ENCODE peak calls at places on chromosome 14, in seven cellular contexts. G is transverse colon; Z is iris pigment epithelial cell; S is nucleus accumbens; B is stimulated activated CD4-positive, alpha-beta T cell treated with anti-CD3 and anti-CD28 coated beads, TNF-alpha, amount 100 ng/mL, for 48 hours; R is NAMALWA; P is stimulated activated naive CD4-positive, alpha-beta T cell treated with Interleukin-2 at 50 U/mL for 16 hours. O is an unnamed sample.

GRCh38 chr14:103169954-103170353 is 46.7 kb downstream of the TNFAIP2 start:
- DNase-seq in G (no peak), Z (no peak), S (no peak), B (no peak), R (no peak), P (no peak), O (no peak)

GRCh38 chr14:24837280-24838046 is 203.5 kb upstream of the GZMB start:
- DNase-seq in G (no peak), Z (peak; percentile 46), S (no peak), B (no peak), R (no peak), P (no peak), O (no peak)

GRCh38 chr14:66568220-66568619 is 60.3 kb downstream of the GPHN start:
- DNase-seq in G (no peak), Z (peak; percentile 7), S (no peak), B (no peak), R (no peak), P (no peak), O (no peak)

GRCh38 chr14:96249016-96249415 is 7.0 kb upstream of the BDKRB1 start:
- DNase-seq in G (no peak), Z (peak; percentile 97), S (no peak), B (no peak), R (no peak), P (no peak), O (no peak)

GRCh38 chr14:95695051-95695450 is 8.8 kb downstream of the TCL1B start:
- DNase-seq in G (no peak), Z (no peak), S (no peak), B (no peak), R (no peak), P (no peak), O (no peak)

GRCh38 chr14:29465095-29465494 is 462.6 kb downstream of the PRKD1 start:
- DNase-seq in G (no peak), Z (no peak), S (no peak), B (no peak), R (no peak), P (no peak), O (no peak)

GRCh38 chr14:96688629-96689028 is 108.6 kb upstream of the VRK1 start:
- DNase-seq in G (no peak), Z (no peak), S (no peak), B (no peak), R (no peak), P (no peak), O (no peak)

GRCh38 chr14:69901113-69901951 is 22.1 kb downstream of the SMOC1 start:
- DNase-seq in G (no peak), Z (peak; percentile 90), S (no peak), B (no peak), R (no peak), P (no peak), O (no peak)

GRCh38 chr14:60276347-60276746 is 27.3 kb downstream of the PPM1A start:
- DNase-seq in G (no peak), Z (peak; percentile 49), S (no peak), B (no peak), R (no peak), P (no peak), O (no peak)

GRCh38 chr14:57884175-57884574 is 18.3 kb upstream of the SLC35F4 start:
- DNase-seq in G (no peak), Z (peak; percentile 4), S (no peak), B (no peak), R (peak; percentile 0), P (no peak), O (no peak)

GRCh38 chr14:29584992-29585391 is 342.7 kb downstream of the PRKD1 start:
- DNase-seq in G (peak; percentile 8), Z (peak; percentile 97), S (peak; percentile 5), B (no peak), R (no peak), P (no peak), O (no peak)

GRCh38 chr14:73728106-73729014 is 14.2 kb upstream of the PNMA1 start:
- DNase-seq in G (peak; percentile 94), Z (peak; percentile 59), S (peak; percentile 60), B (peak; percentile 63), R (peak; percentile 77), P (peak; percentile 80), O (peak; percentile 84)

GRCh38 chr14:65251213-65251612 is 148.9 kb upstream of the MAX start:
- DNase-seq in G (no peak), Z (peak; percentile 94), S (no peak), B (no peak), R (no peak), P (no peak), O (no peak)

GRCh38 chr14:68961781-68962584 is 17.1 kb downstream of the ACTN1 start:
- DNase-seq in G (no peak), Z (peak; percentile 66), S (peak; percentile 23), B (no peak), R (no peak), P (no peak), O (no peak)

GRCh38 chr14:90536511-90537191 is 139.8 kb downstream of the CALM1 start:
- DNase-seq in G (no peak), Z (no peak), S (no peak), B (no peak), R (no peak), P (no peak), O (no peak)

GRCh38 chr14:63493246-63493645 is 49.9 kb downstream of the PPP2R5E start:
- DNase-seq in G (no peak), Z (no peak), S (no peak), B (no peak), R (no peak), P (no peak), O (no peak)

GRCh38 chr14:102751088-102751487 is 26.2 kb upstream of the TRAF3 start:
- DNase-seq in G (no peak), Z (no peak), S (no peak), B (no peak), R (no peak), P (no peak), O (no peak)

GRCh38 chr14:31239673-31240072 is 32.1 kb upstream of the HECTD1 start:
- DNase-seq in G (no peak), Z (no peak), S (no peak), B (no peak), R (no peak), P (no peak), O (no peak)

GRCh38 chr14:61478971-61479473 is 157.6 kb downstream of the PRKCH start:
- DNase-seq in G (no peak), Z (no peak), S (no peak), B (no peak), R (peak; percentile 49), P (peak; percentile 34), O (no peak)

GRCh38 chr14:22739423-22739822 is 27.1 kb upstream of the OXA1L start:
- DNase-seq in G (no peak), Z (no peak), S (no peak), B (no peak), R (no peak), P (no peak), O (no peak)

GRCh38 chr14:85273099-85273677 is 256.8 kb upstream of the FLRT2 start:
- DNase-seq in G (no peak), Z (no peak), S (no peak), B (no peak), R (no peak), P (no peak), O (no peak)

GRCh38 chr14:61620130-61620946 is 75.0 kb upstream of the HIF1A start:
- DNase-seq in G (no peak), Z (peak; percentile 98), S (no peak), B (peak; percentile 65), R (no peak), P (peak; percentile 41), O (no peak)

GRCh38 chr14:37985826-37986470 is 221.8 kb upstream of the SSTR1 start:
- DNase-seq in G (peak; percentile 27), Z (peak; percentile 47), S (no peak), B (peak; percentile 4), R (peak; percentile 24), P (peak; percentile 7), O (no peak)

GRCh38 chr14:92460916-92461579 is 52.5 kb upstream of the RIN3 start:
- DNase-seq in G (no peak), Z (peak; percentile 80), S (no peak), B (no peak), R (no peak), P (no peak), O (no peak)

GRCh38 chr14:68978550-68978911 is 571 bp downstream of the ACTN1 start:
- DNase-seq in G (peak; percentile 66), Z (peak; percentile 64), S (no peak), B (no peak), R (no peak), P (peak; percentile 38), O (peak; percentile 46)

GRCh38 chr14:69101331-69101826 is 51.5 kb downstream of the DCAF5 start:
- DNase-seq in G (no peak), Z (peak; percentile 93), S (no peak), B (no peak), R (peak; percentile 11), P (no peak), O (no peak)

GRCh38 chr14:79278286-79278797 is 933.0 kb downstream of the DIO2 start:
- DNase-seq in G (no peak), Z (no peak), S (no peak), B (no peak), R (no peak), P (no peak), O (no peak)

O was measured in GM12891.